ENCODE peak calls at places on chromosomes 16 and 17, in seven cellular contexts. E is pancreas; C is stimulated activated CD4-positive, alpha-beta T cell treated with anti-CD3 and anti-CD28 coated beads, Interleukin-2, amount 100 ng/mL, for 48 hours; J is globus pallidus; U is stromal cell of bone marrow; L is dorsolateral prefrontal cortex; V is kidney. Q is an unnamed sample.

GRCh38 chr17:49618112-49618611 is 42.5 kb downstream of the NXPH3 start:
- DNase-seq in E (no peak), C (no peak), J (no peak), U (peak), L (no peak), V (no peak), Q (no peak)

GRCh38 chr16:48498761-48499600 is 111.0 kb downstream of the N4BP1 start:
- DNase-seq in E (no peak), C (no peak), J (no peak), U (peak), L (no peak), V (no peak), Q (peak)

GRCh38 chr17:40864661-40865380 is 2.2 kb downstream of the KRT12 start:
- DNase-seq in E (no peak), C (no peak), J (no peak), U (peak), L (no peak), V (no peak), Q (no peak)

GRCh38 chr17:34006126-34006525 is 249.0 kb upstream of the CCL2 start:
- DNase-seq in E (no peak), C (no peak), J (no peak), U (no peak), L (no peak), V (no peak), Q (no peak)

GRCh38 chr17:50924800-50925199 is 58.6 kb upstream of the TOB1 start:
- DNase-seq in E (no peak), C (no peak), J (no peak), U (no peak), L (no peak), V (peak), Q (no peak)

GRCh38 chr16:84959784-84960417 is 51.4 kb downstream of the ZDHHC7 start:
- DNase-seq in E (no peak), C (no peak), J (no peak), U (no peak), L (no peak), V (no peak), Q (no peak)

GRCh38 chr16:48052731-48053130 is 103.1 kb downstream of the ABCC12 start:
- DNase-seq in E (no peak), C (no peak), J (no peak), U (no peak), L (no peak), V (no peak), Q (no peak)

GRCh38 chr16:7456221-7456620 is 123.6 kb downstream of the RBFOX1 start:
- DNase-seq in E (no peak), C (no peak), J (no peak), U (no peak), L (no peak), V (no peak), Q (no peak)

GRCh38 chr17:49523706-49524472 is 28.8 kb downstream of the NGFR start:
- DNase-seq in E (peak), C (peak), J (no peak), U (no peak), L (no peak), V (peak), Q (no peak)

GRCh38 chr16:24085665-24086064 is 170.5 kb upstream of the CACNG3 start:
- DNase-seq in E (no peak), C (no peak), J (no peak), U (no peak), L (no peak), V (no peak), Q (no peak)

GRCh38 chr17:7235693-7236665 is 1.7 kb upstream of the DVL2 start:
- DNase-seq in E (peak), C (no peak), J (no peak), U (no peak), L (no peak), V (peak), Q (no peak)

GRCh38 chr17:50173335-50173941 is 7.6 kb downstream of the SGCA start:
- DNase-seq in E (peak), C (no peak), J (no peak), U (peak), L (no peak), V (peak), Q (no peak)

GRCh38 chr17:79046501-79047280 is 22.7 kb downstream of the C1QTNF1 start:
- DNase-seq in E (no peak), C (no peak), J (no peak), U (no peak), L (no peak), V (peak), Q (no peak)

GRCh38 chr16:75293746-75294145 is 42.3 kb upstream of the BCAR1 start:
- DNase-seq in E (no peak), C (no peak), J (no peak), U (no peak), L (no peak), V (no peak), Q (no peak)

GRCh38 chr16:85733839-85734170 is 17.1 kb downstream of the C16orf74 start:
- DNase-seq in E (no peak), C (no peak), J (no peak), U (no peak), L (no peak), V (no peak), Q (no peak)

GRCh38 chr17:1959871-1960569 is 65.1 kb downstream of the RTN4RL1 start:
- DNase-seq in E (no peak), C (no peak), J (no peak), U (no peak), L (peak), V (peak), Q (no peak)